ENCODE peak calls at places on chromosome 4, in four cellular contexts. V is stimulated activated CD4-positive, alpha-beta T cell treated with anti-CD3 and anti-CD28 coated beads, Interleukin-15, amount 100 ng/mL, for 1 hour; I is psoas muscle; F is iPS DF 19.7. M is an unnamed sample.

GRCh38 chr4:180909279-180909678 is 1333.9 kb upstream of the TENM3 start:
- DNase-seq in V (no peak), I (no peak), F (peak), M (no peak)

GRCh38 chr4:120636120-120636630 is 286.4 kb downstream of the PRDM5 start:
- DNase-seq in V (no peak), I (no peak), F (no peak), M (no peak)

GRCh38 chr4:4413806-4414205 is 26.9 kb downstream of the NSG1 start:
- DNase-seq in V (no peak), I (peak), F (no peak), M (no peak)

GRCh38 chr4:108846568-108846967 is 83.7 kb upstream of the ETNPPL start:
- DNase-seq in V (no peak), I (no peak), F (no peak), M (no peak)

GRCh38 chr4:156672924-156673323 is 298.7 kb downstream of the PDGFC start:
- DNase-seq in V (no peak), I (no peak), F (no peak), M (no peak)

GRCh38 chr4:145938618-145939177 is at the start of gene ZNF827:
- DNase-seq in V (peak), I (peak), F (peak), M (no peak)

GRCh38 chr4:152382057-152382785 is 153.7 kb downstream of the FBXW7 start:
- DNase-seq in V (no peak), I (peak), F (no peak), M (no peak)

GRCh38 chr4:150561338-150561737 is 20.6 kb upstream of the MAB21L2 start:
- DNase-seq in V (no peak), I (no peak), F (no peak), M (no peak)

GRCh38 chr4:141158219-141158618 is 24.9 kb upstream of the RNF150 start:
- DNase-seq in V (no peak), I (no peak), F (no peak), M (no peak)

GRCh38 chr4:145507636-145508035 is 26.0 kb downstream of the SMAD1 start:
- DNase-seq in V (no peak), I (no peak), F (no peak), M (no peak)

GRCh38 chr4:1939664-1940509 is 68.7 kb downstream of the NSD2 start:
- DNase-seq in V (no peak), I (no peak), F (no peak), M (no peak)

GRCh38 chr4:78250500-78250899 is 193.4 kb downstream of the FRAS1 start:
- DNase-seq in V (no peak), I (no peak), F (no peak), M (no peak)

GRCh38 chr4:54661156-54661555 is 3.4 kb downstream of the KIT start:
- DNase-seq in V (no peak), I (no peak), F (no peak), M (no peak)

GRCh38 chr4:40234519-40235039 is 37.7 kb downstream of the RHOH start:
- DNase-seq in V (no peak), I (no peak), F (no peak), M (no peak)

GRCh38 chr4:168945291-168945690 is 64.8 kb downstream of the CBR4 start:
- DNase-seq in V (no peak), I (no peak), F (no peak), M (no peak)

GRCh38 chr4:58042176-58042575 is 932.0 kb upstream of the IGFBP7 start:
- DNase-seq in V (no peak), I (no peak), F (no peak), M (no peak)

GRCh38 chr4:88725143-88725542 is 27.5 kb upstream of the NAP1L5 start:
- DNase-seq in V (no peak), I (no peak), F (no peak), M (no peak)

GRCh38 chr4:175971393-175972179 is 94.1 kb upstream of the WDR17 start:
- DNase-seq in V (no peak), I (no peak), F (no peak), M (no peak)

GRCh38 chr4:130722370-130722769 is 1626.4 kb downstream of the C4orf33 start:
- DNase-seq in V (no peak), I (no peak), F (peak), M (no peak)

GRCh38 chr4:91340843-91341242 is 962.9 kb upstream of the GRID2 start:
- DNase-seq in V (no peak), I (no peak), F (no peak), M (no peak)

GRCh38 chr4:139099366-139099982 is 77.5 kb downstream of the ELF2 start:
- DNase-seq in V (peak), I (peak), F (peak), M (peak)

GRCh38 chr4:188372051-188372450 is 232.8 kb downstream of the TRIML1 start:
- DNase-seq in V (no peak), I (no peak), F (no peak), M (no peak)

GRCh38 chr4:36722986-36723385 is 441.6 kb downstream of the DTHD1 start:
- DNase-seq in V (no peak), I (no peak), F (no peak), M (no peak)

GRCh38 chr4:4455199-4455865 is 68.4 kb downstream of the NSG1 start:
- DNase-seq in V (no peak), I (no peak), F (no peak), M (no peak)

GRCh38 chr4:125780159-125780558 is 465.4 kb downstream of the FAT4 start:
- DNase-seq in V (no peak), I (no peak), F (no peak), M (no peak)

GRCh38 chr4:99062120-99062519 is 26.5 kb downstream of the ADH5 start:
- DNase-seq in V (no peak), I (no peak), F (no peak), M (no peak)